ENCODE peak calls at places on chromosomes 7 and 10, in ten cellular contexts. S is stimulated activated CD4-positive, alpha-beta T cell treated with anti-CD3 and anti-CD28 coated beads, Interleukin-1b, Interleukin-23, amount 100 ng/mL, for 4 hours; K is NCI-H1105 treated with DMSO at 0.1 percent for 48 hours; R is HEK293T; A is activated T-cell treated with anti-CD3 and anti-CD28 coated beads, Interleukin-2, amount 50 U/mL, for 1 hour; U is NAMALWA; P is GM06990; W is NCI-H1694; Q is left ventricle myocardium inferior; N is NCI-H1417. E is an unnamed sample.

GRCh38 chr7:27151945-27152815 is at the start of gene HOXA3:
- DNase-seq in S (no peak), K (no peak), R (peak), A (no peak), U (no peak), P (no peak), W (no peak), Q (peak), N (no peak), E (no peak)

GRCh38 chr7:85183296-85183695 is 3.6 kb downstream of the SEMA3D start:
- DNase-seq in S (no peak), K (no peak), R (no peak), A (no peak), U (no peak), P (no peak), W (no peak), Q (no peak), N (no peak), E (no peak)

GRCh38 chr10:62239994-62240393 is 28.6 kb downstream of the RTKN2 start:
- DNase-seq in S (no peak), K (no peak), R (no peak), A (no peak), U (no peak), P (no peak), W (no peak), Q (no peak), N (no peak), E (no peak)

GRCh38 chr10:132131581-132132250 is 55.0 kb upstream of the DPYSL4 start:
- DNase-seq in S (no peak), K (no peak), R (no peak), A (no peak), U (no peak), P (no peak), W (no peak), Q (peak), N (no peak), E (no peak)

GRCh38 chr7:24894670-24895221 is 85.2 kb downstream of the OSBPL3 start:
- DNase-seq in S (no peak), K (no peak), R (no peak), A (no peak), U (no peak), P (no peak), W (no peak), Q (no peak), N (no peak), E (no peak)

GRCh38 chr10:48442090-48442808 is 135.8 kb downstream of the MAPK8 start:
- DNase-seq in S (no peak), K (no peak), R (no peak), A (peak), U (no peak), P (no peak), W (no peak), Q (no peak), N (no peak), E (peak)

GRCh38 chr10:102300289-102300843 is 55.0 kb downstream of the GBF1 start:
- DNase-seq in S (no peak), K (no peak), R (no peak), A (no peak), U (no peak), P (no peak), W (no peak), Q (no peak), N (no peak), E (no peak)

GRCh38 chr7:77537136-77537594 is at the start of gene PTPN12:
- DNase-seq in S (no peak), K (no peak), R (peak), A (no peak), U (no peak), P (no peak), W (peak), Q (no peak), N (no peak), E (no peak)

GRCh38 chr7:2255145-2256139 is 13.4 kb downstream of the NUDT1 start:
- DNase-seq in S (no peak), K (no peak), R (no peak), A (no peak), U (no peak), P (no peak), W (no peak), Q (no peak), N (no peak), E (no peak)

GRCh38 chr10:91758303-91759146 is 39.7 kb upstream of the TNKS2 start:
- DNase-seq in S (no peak), K (peak), R (peak), A (no peak), U (peak), P (peak), W (peak), Q (no peak), N (peak), E (peak)

GRCh38 chr10:119342017-119342734 is 134.8 kb downstream of the GRK5 start:
- DNase-seq in S (no peak), K (no peak), R (no peak), A (no peak), U (no peak), P (no peak), W (no peak), Q (peak), N (no peak), E (no peak)

GRCh38 chr10:62652114-62652513 is 152.4 kb upstream of the ADO start:
- DNase-seq in S (no peak), K (no peak), R (no peak), A (no peak), U (no peak), P (no peak), W (no peak), Q (no peak), N (no peak), E (no peak)

GRCh38 chr7:155506854-155507337 is 39.5 kb downstream of the CNPY1 start:
- DNase-seq in S (no peak), K (no peak), R (peak), A (no peak), U (no peak), P (no peak), W (no peak), Q (no peak), N (peak), E (no peak)

GRCh38 chr7:2978403-2978802 is 65.3 kb downstream of the CARD11 start:
- DNase-seq in S (peak), K (no peak), R (no peak), A (peak), U (peak), P (peak), W (no peak), Q (peak), N (no peak), E (peak)

GRCh38 chr7:150341263-150342118 is at the start of gene RARRES2:
- DNase-seq in S (no peak), K (no peak), R (no peak), A (peak), U (no peak), P (no peak), W (no peak), Q (peak), N (no peak), E (no peak)

GRCh38 chr10:113480828-113481502 is 71.9 kb upstream of the HABP2 start:
- DNase-seq in S (no peak), K (peak), R (no peak), A (no peak), U (no peak), P (no peak), W (no peak), Q (no peak), N (no peak), E (no peak)

GRCh38 chr10:76112826-76113150 is 681.4 kb downstream of the LRMDA start:
- DNase-seq in S (no peak), K (no peak), R (no peak), A (no peak), U (no peak), P (no peak), W (no peak), Q (no peak), N (no peak), E (no peak)

GRCh38 chr10:14579405-14579804 is 195.3 kb downstream of the FAM107B start:
- DNase-seq in S (no peak), K (no peak), R (no peak), A (no peak), U (no peak), P (no peak), W (no peak), Q (no peak), N (no peak), E (no peak)

GRCh38 chr7:142857625-142858024 is 2.7 kb downstream of the EPHB6 start:
- DNase-seq in S (no peak), K (no peak), R (no peak), A (no peak), U (no peak), P (no peak), W (no peak), Q (no peak), N (no peak), E (no peak)

E was measured in GM13976.